ENCODE peak calls at places on chromosomes 2 and 18, in ten cellular contexts. Q, F, X, U, K, N, C, D, M and B are unnamed samples.

GRCh38 chr18:50817898-50818250 is 1.9 kb downstream of the MRO start:
- DNase-seq in K (no peak), M (peak; percentile 33), X (no peak), U (no peak), N (no peak), C (no peak), D (no peak), F (peak; percentile 69), Q (no peak), B (no peak)

GRCh38 chr2:100741880-100742814 is 77.8 kb upstream of the NPAS2 start:
- DNase-seq in N (peak; percentile 13), C (no peak), F (peak; percentile 97), K (no peak), D (no peak), X (no peak), Q (no peak), M (no peak), U (no peak), B (no peak)

GRCh38 chr2:239393401-239393940 is 7.3 kb downstream of the HDAC4 start:
- DNase-seq in N (no peak), F (peak; percentile 6), Q (no peak), U (peak; percentile 64), X (peak; percentile 79), M (no peak), D (peak; percentile 74), K (no peak), C (peak; percentile 43), B (no peak)

GRCh38 chr2:48768669-48769068 is 13.1 kb upstream of the LHCGR start:
- DNase-seq in K (no peak), X (no peak), C (no peak), D (no peak), F (no peak), N (no peak), Q (no peak), M (no peak), U (no peak), B (no peak)

GRCh38 chr2:115303-115702 is 69.0 kb upstream of the FAM110C start:
- DNase-seq in N (no peak), C (no peak), D (no peak), F (no peak), M (no peak), K (no peak), Q (no peak), U (no peak), X (no peak), B (no peak)

GRCh38 chr2:132670961-132671781 is 1.2 kb upstream of the LYPD1 start:
- DNase-seq in Q (no peak), C (no peak), N (no peak), K (no peak), U (no peak), M (no peak), D (no peak), X (no peak), F (peak; percentile 97), B (no peak)

GRCh38 chr18:73677458-73677857 is 470.2 kb downstream of the FBXO15 start:
- DNase-seq in N (no peak), C (no peak), K (no peak), M (no peak), U (no peak), D (no peak), Q (no peak), F (no peak), X (no peak), B (no peak)

GRCh38 chr2:197322143-197322542 is 11.6 kb upstream of the ANKRD44 start:
- DNase-seq in Q (no peak), M (no peak), X (no peak), K (no peak), D (no peak), N (no peak), C (no peak), U (no peak), F (no peak), B (no peak)

GRCh38 chr2:238380785-238381184 is 45.9 kb upstream of the ASB1 start:
- DNase-seq in Q (no peak), F (peak; percentile 54), X (no peak), D (no peak), N (no peak), K (no peak), M (no peak), C (no peak), U (no peak), B (no peak)

GRCh38 chr2:98026292-98026691 is 30.5 kb upstream of the TMEM131 start:
- DNase-seq in M (no peak), C (no peak), D (no peak), N (no peak), F (no peak), U (no peak), K (no peak), Q (no peak), X (no peak), B (no peak)
- H3K4me3 ChIP-seq in M (no peak overlapping the region), C (no peak overlapping the region), D (no peak overlapping the region), N (no peak overlapping the region), F (no peak overlapping the region), U (no peak overlapping the region), K (no peak overlapping the region), Q (peak overlapping the region; percentile 37), X (no peak overlapping the region), B (no peak overlapping the region)

GRCh38 chr2:236336575-236337464 is 72.6 kb upstream of the ASB18 start:
- DNase-seq in N (no peak), F (no peak), Q (no peak), D (no peak), C (no peak), K (no peak), M (no peak), X (no peak), U (no peak), B (no peak)

GRCh38 chr2:236335696-236336574 is 71.7 kb upstream of the ASB18 start:
- DNase-seq in M (no peak), F (no peak), X (no peak), D (no peak), K (no peak), C (no peak), Q (no peak), N (no peak), U (no peak), B (no peak)

GRCh38 chr2:236338495-236339184 is 74.4 kb upstream of the ASB18 start:
- DNase-seq in C (no peak), M (no peak), N (peak; percentile 58), Q (no peak), K (no peak), F (no peak), D (no peak), U (no peak), X (peak; percentile 41), B (no peak)

GRCh38 chr2:236340251-236340650 is 76.0 kb upstream of the ASB18 start:
- DNase-seq in F (no peak), C (no peak), D (no peak), X (no peak), K (no peak), Q (no peak), M (no peak), U (no peak), N (no peak), B (no peak)

GRCh38 chr2:236337465-236338325 is 73.5 kb upstream of the ASB18 start:
- DNase-seq in U (no peak), D (no peak), C (no peak), N (no peak), F (no peak), M (no peak), Q (no peak), X (no peak), K (no peak), B (no peak)
- H3K4me3 ChIP-seq in U (no peak overlapping the region), D (no peak overlapping the region), C (no peak overlapping the region), N (no peak overlapping the region), F (no peak overlapping the region), M (no peak overlapping the region), Q (no peak overlapping the region), X (no peak overlapping the region), K (no peak overlapping the region), B (no peak overlapping the region)

GRCh38 chr2:6487805-6488204 is 377.9 kb downstream of the CMPK2 start:
- DNase-seq in D (no peak), F (no peak), K (no peak), M (no peak), Q (no peak), U (no peak), X (no peak), C (no peak), N (no peak), B (no peak)
- H3K4me3 ChIP-seq in D (no peak overlapping the region), F (no peak overlapping the region), K (no peak overlapping the region), M (no peak overlapping the region), Q (no peak overlapping the region), U (no peak overlapping the region), X (no peak overlapping the region), C (no peak overlapping the region), N (no peak overlapping the region), B (no peak overlapping the region)

DNA sequence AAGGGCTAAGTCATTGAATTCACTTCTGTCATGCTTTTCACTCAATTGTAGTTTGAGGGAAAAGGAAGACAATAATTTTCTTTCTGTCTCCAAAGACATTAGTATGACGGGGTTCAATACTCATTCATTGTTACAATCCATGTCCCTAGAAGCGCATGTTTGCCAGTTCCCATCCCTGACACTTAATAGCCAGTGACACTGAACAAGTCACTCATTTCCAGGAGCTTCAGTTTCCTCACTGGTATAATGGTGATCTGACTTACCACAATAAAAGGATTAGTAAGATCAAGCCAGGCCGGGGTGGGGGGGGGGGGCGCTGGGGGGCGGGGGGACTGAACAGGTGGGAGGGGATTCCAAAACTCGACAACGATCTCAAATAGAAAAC is 144.8 kb upstream of the MAP3K20 start:
- DNase-seq in M (no peak), C (no peak), K (no peak), N (no peak), Q (no peak), D (no peak), U (no peak), X (no peak), F (no peak), B (no peak)
- H3K4me3 ChIP-seq in M (no peak overlapping the region), C (no peak overlapping the region), K (no peak overlapping the region), N (no peak overlapping the region), Q (no peak overlapping the region), D (no peak overlapping the region), U (no peak overlapping the region), X (no peak overlapping the region), F (no peak overlapping the region), B (no peak overlapping the region)

GRCh38 chr2:159904127-159904564 is 106.1 kb upstream of the CD302 start:
- DNase-seq in C (no peak), X (no peak), N (no peak), K (peak; percentile 56), F (no peak), Q (peak; percentile 80), U (peak; percentile 75), D (peak; percentile 93), M (no peak), B (no peak)
- H3K4me3 ChIP-seq in C (peak overlapping the region; percentile 52), X (peak overlapping the region; percentile 50), N (peak overlapping the region; percentile 32), K (peak overlapping the region; percentile 97), F (peak overlapping the region; percentile 17), Q (peak overlapping the region; percentile 79), U (peak overlapping the region; percentile 62), D (peak overlapping the region; percentile 70), M (peak overlapping the region; percentile 25), B (peak overlapping the region; percentile 89)